ENCODE peak calls at places on chromosomes 6 and 20, in ten cellular contexts. T is A172, F is Peyer's patch, W is BJ, H is NCI-H2171 treated with DMSO at 0.1 percent for 48 hours, D is BE2C, Z is thoracic aorta, Q is prostate gland, K is HEK293T, J is HL-60. E is an unnamed sample.

GRCh38 chr6:118551063-118551672 is 3.1 kb downstream of the PLN start:
- DNase-seq in T (peak; percentile 34), F (no peak), W (no peak), H (peak; percentile 78), D (no peak), Z (no peak), Q (no peak), K (peak; percentile 48), J (no peak), E (peak; percentile 42)

GRCh38 chr6:103017878-103018277 is 1624.4 kb downstream of the GRIK2 start:
- DNase-seq in T (no peak), F (no peak), W (no peak), H (no peak), D (no peak), Z (no peak), Q (no peak), K (no peak), J (no peak), E (no peak)

GRCh38 chr20:41124451-41125094 is 12.8 kb upstream of the PLCG1 start:
- DNase-seq in T (no peak), F (no peak), W (no peak), H (no peak), D (no peak), Z (no peak), Q (no peak), K (no peak), J (no peak), E (no peak)

GRCh38 chr6:95819939-95820338 is 195.8 kb upstream of the FUT9 start:
- DNase-seq in T (no peak), F (no peak), W (no peak), H (no peak), D (peak; percentile 13), Z (no peak), Q (no peak), K (no peak), J (no peak), E (peak; percentile 2)

GRCh38 chr6:30981942-30982772 is 1.4 kb upstream of the MUC21 start:
- DNase-seq in T (peak; percentile 51), F (no peak), W (peak; percentile 38), H (no peak), D (no peak), Z (no peak), Q (peak; percentile 24), K (peak; percentile 64), J (no peak), E (no peak)

GRCh38 chr6:75493400-75494064 is at the start of gene FILIP1:
- DNase-seq in T (no peak), F (no peak), W (no peak), H (no peak), D (no peak), Z (peak; percentile 36), Q (no peak), K (peak; percentile 17), J (no peak), E (peak; percentile 12)

GRCh38 chr6:117498159-117498558 is 15.7 kb downstream of the DCBLD1 start:
- DNase-seq in T (peak; percentile 72), F (no peak), W (peak; percentile 40), H (no peak), D (no peak), Z (no peak), Q (no peak), K (no peak), J (no peak), E (no peak)

GRCh38 chr6:20610636-20611200 is 76.5 kb downstream of the CDKAL1 start:
- DNase-seq in T (no peak), F (no peak), W (no peak), H (no peak), D (no peak), Z (no peak), Q (no peak), K (no peak), J (no peak), E (no peak)

GRCh38 chr20:63980317-63980805 is 571 bp upstream of the PRPF6 start:
- DNase-seq in T (no peak), F (peak; percentile 26), W (no peak), H (no peak), D (no peak), Z (no peak), Q (no peak), K (no peak), J (no peak), E (no peak)

GRCh38 chr20:41599699-41600104 is 18.5 kb downstream of the CHD6 start:
- DNase-seq in T (no peak), F (no peak), W (no peak), H (no peak), D (no peak), Z (no peak), Q (no peak), K (no peak), J (no peak), E (no peak)

GRCh38 chr6:102051720-102052119 is 658.2 kb downstream of the GRIK2 start:
- DNase-seq in T (no peak), F (no peak), W (no peak), H (no peak), D (no peak), Z (no peak), Q (no peak), K (no peak), J (no peak), E (no peak)

GRCh38 chr20:47674145-47674544 is 111.1 kb downstream of the SULF2 start:
- DNase-seq in T (no peak), F (no peak), W (no peak), H (no peak), D (no peak), Z (no peak), Q (no peak), K (no peak), J (no peak), E (no peak)

GRCh38 chr20:10611357-10611756 is 62.4 kb downstream of the JAG1 start:
- DNase-seq in T (peak; percentile 46), F (no peak), W (no peak), H (no peak), D (peak; percentile 60), Z (no peak), Q (peak; percentile 33), K (peak; percentile 27), J (no peak), E (peak; percentile 34)

GRCh38 chr6:7086488-7086887 is 21.3 kb upstream of the RREB1 start:
- DNase-seq in T (peak; percentile 19), F (peak; percentile 44), W (no peak), H (no peak), D (no peak), Z (no peak), Q (no peak), K (no peak), J (peak; percentile 71), E (no peak)

GRCh38 chr6:64895945-64896344 is 811.1 kb downstream of the EYS start:
- DNase-seq in T (no peak), F (no peak), W (no peak), H (no peak), D (no peak), Z (no peak), Q (no peak), K (no peak), J (no peak), E (no peak)

GRCh38 chr6:37204014-37204751 is 34.2 kb downstream of the PIM1 start:
- DNase-seq in T (peak; percentile 79), F (no peak), W (no peak), H (no peak), D (no peak), Z (no peak), Q (no peak), K (no peak), J (no peak), E (no peak)

GRCh38 chr6:130517444-130517931 is 151.7 kb downstream of the TMEM200A start:
- DNase-seq in T (peak; percentile 79), F (no peak), W (no peak), H (no peak), D (no peak), Z (no peak), Q (no peak), K (no peak), J (no peak), E (no peak)

GRCh38 chr6:116215414-116215813 is 38.5 kb downstream of the TSPYL4 start:
- DNase-seq in T (no peak), F (no peak), W (no peak), H (no peak), D (no peak), Z (no peak), Q (no peak), K (no peak), J (no peak), E (no peak)

GRCh38 chr6:6841571-6841970 is 253.1 kb downstream of the LY86 start:
- DNase-seq in T (no peak), F (no peak), W (no peak), H (peak; percentile 31), D (no peak), Z (no peak), Q (no peak), K (no peak), J (peak; percentile 47), E (no peak)